ENCODE peak calls at places on chromosomes 11 and 22, in five cellular contexts. D is tibial artery, W is suprapubic skin, I is neural crest cell, E is HCT116. C is an unnamed sample.

GRCh38 chr11:83115551-83115950 is 41.4 kb upstream of the PCF11 start:
- DNase-seq in D (no peak), W (no peak), I (no peak), E (no peak), C (no peak)

GRCh38 chr11:104120493-104121200 is 43.3 kb downstream of the PDGFD start:
- DNase-seq in D (no peak), W (no peak), I (no peak), E (no peak), C (no peak)

GRCh38 chr11:60821827-60822599 is 19.9 kb upstream of the CCDC86 start:
- DNase-seq in D (no peak), W (no peak), I (no peak), E (no peak), C (no peak)

GRCh38 chr11:2664886-2665746 is 34.7 kb downstream of the KCNQ1OT1 start:
- DNase-seq in D (no peak), W (peak), I (no peak), E (no peak), C (no peak)

GRCh38 chr11:73218106-73218829 is at the start of gene P2RY2:
- DNase-seq in D (peak), W (peak), I (peak), E (peak), C (peak)

GRCh38 chr11:122751298-122752070 is 86.8 kb upstream of the CRTAM start:
- DNase-seq in D (no peak), W (no peak), I (no peak), E (no peak), C (no peak)

GRCh38 chr22:43835166-43835565 is 23.1 kb upstream of the EFCAB6 start:
- DNase-seq in D (no peak), W (no peak), I (no peak), E (no peak), C (no peak)

GRCh38 chr11:43944761-43945311 is 2.4 kb downstream of the C11orf96 start:
- DNase-seq in D (peak), W (peak), I (no peak), E (no peak), C (peak)

GRCh38 chr11:44785856-44786606 is 59.3 kb downstream of the TSPAN18 start:
- DNase-seq in D (peak), W (peak), I (no peak), E (no peak), C (no peak)

GRCh38 chr22:37240941-37241320 is 3.1 kb downstream of the RAC2 start:
- DNase-seq in D (peak), W (no peak), I (no peak), E (no peak), C (no peak)

GRCh38 chr11:83241291-83241946 is 44.7 kb downstream of the CCDC90B start:
- DNase-seq in D (no peak), W (no peak), I (peak), E (peak), C (peak)

GRCh38 chr11:115659061-115659963 is 155.1 kb upstream of the CADM1 start:
- DNase-seq in D (no peak), W (no peak), I (no peak), E (no peak), C (no peak)

GRCh38 chr11:19670030-19670761 is 42.4 kb upstream of the NAV2 start:
- DNase-seq in D (no peak), W (no peak), I (no peak), E (peak), C (peak)

GRCh38 chr11:7688238-7688826 is 15.0 kb upstream of the CYB5R2 start:
- DNase-seq in D (no peak), W (no peak), I (no peak), E (peak), C (peak)

GRCh38 chr11:11793073-11793472 is 48.7 kb upstream of the USP47 start:
- DNase-seq in D (no peak), W (no peak), I (no peak), E (no peak), C (no peak)

GRCh38 chr11:66970808-66971442 is 4.2 kb upstream of the C11orf86 start:
- DNase-seq in D (peak), W (no peak), I (no peak), E (peak), C (peak)

GRCh38 chr22:35301370-35301874 is 1.7 kb downstream of the TOM1 start:
- DNase-seq in D (no peak), W (peak), I (no peak), E (no peak), C (peak)

GRCh38 chr11:19868871-19869270 is 156.2 kb downstream of the NAV2 start:
- DNase-seq in D (no peak), W (no peak), I (no peak), E (no peak), C (no peak)

GRCh38 chr11:106695506-106695905 is 322.8 kb downstream of the GUCY1A2 start:
- DNase-seq in D (no peak), W (no peak), I (no peak), E (no peak), C (peak)

GRCh38 chr11:8719260-8720190 is 36.9 kb downstream of the RPL27A start:
- DNase-seq in D (peak), W (no peak), I (no peak), E (peak), C (peak)

GRCh38 chr22:37049224-37049623 is 2.3 kb upstream of the KCTD17 start:
- DNase-seq in D (no peak), W (no peak), I (no peak), E (no peak), C (no peak)

GRCh38 chr11:31397239-31397834 is 27.7 kb downstream of the DNAJC24 start:
- DNase-seq in D (no peak), W (no peak), I (no peak), E (no peak), C (peak)

GRCh38 chr11:77040889-77041288 is 6.7 kb downstream of the B3GNT6 start:
- DNase-seq in D (no peak), W (peak), I (no peak), E (no peak), C (no peak)

GRCh38 chr11:77038029-77038824 is 4.0 kb downstream of the B3GNT6 start:
- DNase-seq in D (no peak), W (no peak), I (no peak), E (no peak), C (no peak)

GRCh38 chr11:77038825-77039326 is 4.7 kb downstream of the B3GNT6 start:
- DNase-seq in D (no peak), W (no peak), I (no peak), E (no peak), C (no peak)

GRCh38 chr11:77040401-77040777 is 6.2 kb downstream of the B3GNT6 start:
- DNase-seq in D (no peak), W (peak), I (no peak), E (no peak), C (no peak)

GRCh38 chr11:77039491-77040400 is 5.5 kb downstream of the B3GNT6 start:
- DNase-seq in D (no peak), W (peak), I (peak), E (no peak), C (peak)
- TF ChIP-seq CTCF in D (no peak), W (no peak), I (peak), E (peak), C (peak)

GRCh38 chr22:30823015-30823370 is 128.3 kb downstream of the OSBP2 start:
- DNase-seq in D (peak), W (no peak), I (no peak), E (no peak), C (no peak)
- TF ChIP-seq CTCF in D (no peak), W (no peak), I (peak), E (no peak), C (no peak)

GRCh38 chr11:126147268-126148111 is 64.0 kb downstream of the RPUSD4 start:
- DNase-seq in D (no peak), W (no peak), I (no peak), E (no peak), C (no peak)
- TF ChIP-seq CTCF in D (no peak), W (no peak), I (no peak), E (no peak), C (no peak)

DNA sequence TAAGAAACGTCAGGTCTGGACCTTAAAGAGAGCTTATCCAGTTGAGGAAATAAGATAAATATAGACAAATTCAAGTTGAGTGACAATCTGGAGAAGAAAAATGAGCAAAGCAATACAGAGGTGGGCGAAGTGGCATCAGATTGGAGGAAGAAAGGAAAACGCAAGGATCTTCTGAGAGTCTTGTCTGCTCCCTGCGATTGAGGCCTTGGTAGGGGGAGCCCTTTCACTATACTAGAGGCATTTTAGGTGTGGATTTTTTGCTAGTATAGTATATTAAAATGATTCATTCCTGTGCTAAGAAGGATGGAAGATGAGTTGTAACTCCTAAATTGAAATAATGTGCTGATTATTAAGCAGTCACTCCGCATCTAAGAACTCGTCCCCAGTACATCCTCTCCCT is 8.1 kb downstream of the NUP50 start:
- DNase-seq in D (no peak), W (no peak), I (no peak), E (no peak), C (no peak)
- TF ChIP-seq CTCF in D (no peak), W (no peak), I (no peak), E (no peak), C (no peak)

GRCh38 chr11:120660024-120660565 is 148.5 kb downstream of the GRIK4 start:
- DNase-seq in D (no peak), W (no peak), I (peak), E (peak), C (peak)
- TF ChIP-seq CTCF in D (no peak), W (peak), I (peak), E (peak), C (peak)

C was measured in fibroblast of villous mesenchyme.